ENCODE peak calls at places on chromosomes 13 and 19, in six cellular contexts. Y, K, B, P, S and X are unnamed samples. For H3K4me1, the result is how much of the 10 kb centered on the place peaks cover.

GRCh38 chr13:67408823-67409222 is 178.7 kb upstream of the PCDH9 start:
- DNase-seq in Y (no peak), K (no peak), B (no peak), P (no peak), S (peak), X (no peak)

GRCh38 chr13:44302233-44302632 is 71.4 kb upstream of the SERP2 start:
- DNase-seq in Y (no peak), K (no peak), B (no peak), P (no peak), S (no peak), X (no peak)

GRCh38 chr19:10406191-10406590 is 2.8 kb upstream of the CDC37 start:
- DNase-seq in Y (no peak), K (no peak), B (no peak), P (no peak), S (no peak), X (no peak)

GRCh38 chr13:44108345-44108858 is 228.7 kb downstream of the LACC1 start:
- DNase-seq in Y (no peak), K (no peak), B (no peak), P (no peak), S (peak), X (no peak)

GRCh38 chr13:52931913-52932312 is 83.5 kb upstream of the PCDH8 start:
- DNase-seq in Y (no peak), K (no peak), B (no peak), P (no peak), S (no peak), X (no peak)

GRCh38 chr19:32581704-32582164 is 744 bp downstream of the PDCD5 start:
- DNase-seq in Y (no peak), K (peak), B (no peak), P (peak), S (no peak), X (no peak)

GRCh38 chr13:33275916-33276315 is 9.6 kb downstream of the STARD13 start:
- DNase-seq in Y (no peak), K (no peak), B (no peak), P (no peak), S (no peak), X (no peak)

GRCh38 chr19:11480927-11481776 is at the start of gene ELAVL3:
- DNase-seq in Y (no peak), K (no peak), B (no peak), P (peak), S (no peak), X (peak)

GRCh38 chr13:51971520-51972426 is 39.5 kb downstream of the ATP7B start:
- DNase-seq in Y (no peak), K (no peak), B (no peak), P (no peak), S (peak), X (no peak)

GRCh38 chr19:55161571-55162322 is 4.2 kb upstream of the TNNI3 start:
- DNase-seq in Y (no peak), K (no peak), B (no peak), P (no peak), S (no peak), X (no peak)

GRCh38 chr13:71459708-71460107 is 407.3 kb downstream of the DACH1 start:
- DNase-seq in Y (no peak), K (no peak), B (no peak), P (no peak), S (no peak), X (no peak)

GRCh38 chr13:51000058-51000457 is 90.5 kb downstream of the RNASEH2B start:
- DNase-seq in Y (no peak), K (no peak), B (no peak), P (no peak), S (no peak), X (no peak)

GRCh38 chr19:19305696-19306095 is 14.6 kb downstream of the SUGP1 start:
- DNase-seq in Y (no peak), K (no peak), B (no peak), P (no peak), S (no peak), X (no peak)

GRCh38 chr13:39406688-39407087 is 196.3 kb downstream of the LHFPL6 start:
- DNase-seq in Y (peak), K (peak), B (no peak), P (no peak), S (no peak), X (no peak)

GRCh38 chr19:40737102-40737644 is 13.1 kb downstream of the ACTMAP start:
- DNase-seq in Y (no peak), K (no peak), B (no peak), P (no peak), S (no peak), X (no peak)

GRCh38 chr19:40597329-40597838 is 3.8 kb upstream of the LTBP4 start:
- DNase-seq in Y (no peak), K (no peak), B (no peak), P (no peak), S (no peak), X (no peak)

GRCh38 chr13:35984776-35985453 is 146.3 kb downstream of the DCLK1 start:
- DNase-seq in Y (no peak), K (no peak), B (no peak), P (peak), S (no peak), X (no peak)

GRCh38 chr19:13831560-13832056 is 36.4 kb downstream of the ZSWIM4 start:
- DNase-seq in Y (no peak), K (no peak), B (no peak), P (no peak), S (no peak), X (no peak)

GRCh38 chr13:30158774-30159445 is 148.4 kb downstream of the KATNAL1 start:
- DNase-seq in Y (no peak), K (no peak), B (no peak), P (no peak), S (no peak), X (no peak)

GRCh38 chr13:100495455-100495854 is 93.1 kb downstream of the GGACT start:
- DNase-seq in Y (no peak), K (no peak), B (no peak), P (no peak), S (no peak), X (no peak)

GRCh38 chr13:106401081-106401480 is 134.4 kb downstream of the EFNB2 start:
- DNase-seq in Y (no peak), K (no peak), B (no peak), P (no peak), S (no peak), X (no peak)

GRCh38 chr13:95624020-95624419 is 20.5 kb downstream of the DZIP1 start:
- DNase-seq in Y (no peak), K (peak), B (peak), P (peak), S (peak), X (peak)

GRCh38 chr13:41774605-41775218 is 186.2 kb downstream of the VWA8 start:
- DNase-seq in Y (no peak), K (no peak), B (no peak), P (no peak), S (no peak), X (no peak)

GRCh38 chr19:34428549-34429285 is 536 bp downstream of the UBA2 start:
- DNase-seq in Y (no peak), K (peak), B (no peak), P (peak), S (peak), X (no peak)

GRCh38 chr13:27359203-27359821 is 65.1 kb upstream of the GTF3A start:
- DNase-seq in Y (no peak), K (peak), B (peak), P (no peak), S (peak), X (no peak)

GRCh38 chr13:88042489-88042888 is 371.3 kb downstream of the SLITRK5 start:
- DNase-seq in Y (no peak), K (no peak), B (no peak), P (no peak), S (no peak), X (no peak)

GRCh38 chr19:52140077-52140710 is 456 bp upstream of the ZNF616 start:
- DNase-seq in Y (no peak), K (no peak), B (no peak), P (no peak), S (peak), X (no peak)

GRCh38 chr19:3467437-3468198 is 12.7 kb downstream of the SMIM24 start:
- DNase-seq in Y (no peak), K (no peak), B (no peak), P (no peak), S (no peak), X (no peak)

GRCh38 chr19:35644987-35645679 is 3.0 kb upstream of the COX6B1 start:
- DNase-seq in Y (no peak), K (peak), B (peak), P (peak), S (peak), X (peak)

GRCh38 chr19:35644206-35644986 is 2.9 kb downstream of the ETV2 start:
- DNase-seq in Y (peak), K (peak), B (peak), P (peak), S (peak), X (peak)

GRCh38 chr19:35648017-35648961 is at the start of gene COX6B1:
- DNase-seq in Y (peak), K (peak), B (peak), P (peak), S (peak), X (peak)

GRCh38 chr19:35643255-35644205 is 2.0 kb downstream of the ETV2 start:
- DNase-seq in Y (peak), K (peak), B (peak), P (peak), S (peak), X (peak)

DNA sequence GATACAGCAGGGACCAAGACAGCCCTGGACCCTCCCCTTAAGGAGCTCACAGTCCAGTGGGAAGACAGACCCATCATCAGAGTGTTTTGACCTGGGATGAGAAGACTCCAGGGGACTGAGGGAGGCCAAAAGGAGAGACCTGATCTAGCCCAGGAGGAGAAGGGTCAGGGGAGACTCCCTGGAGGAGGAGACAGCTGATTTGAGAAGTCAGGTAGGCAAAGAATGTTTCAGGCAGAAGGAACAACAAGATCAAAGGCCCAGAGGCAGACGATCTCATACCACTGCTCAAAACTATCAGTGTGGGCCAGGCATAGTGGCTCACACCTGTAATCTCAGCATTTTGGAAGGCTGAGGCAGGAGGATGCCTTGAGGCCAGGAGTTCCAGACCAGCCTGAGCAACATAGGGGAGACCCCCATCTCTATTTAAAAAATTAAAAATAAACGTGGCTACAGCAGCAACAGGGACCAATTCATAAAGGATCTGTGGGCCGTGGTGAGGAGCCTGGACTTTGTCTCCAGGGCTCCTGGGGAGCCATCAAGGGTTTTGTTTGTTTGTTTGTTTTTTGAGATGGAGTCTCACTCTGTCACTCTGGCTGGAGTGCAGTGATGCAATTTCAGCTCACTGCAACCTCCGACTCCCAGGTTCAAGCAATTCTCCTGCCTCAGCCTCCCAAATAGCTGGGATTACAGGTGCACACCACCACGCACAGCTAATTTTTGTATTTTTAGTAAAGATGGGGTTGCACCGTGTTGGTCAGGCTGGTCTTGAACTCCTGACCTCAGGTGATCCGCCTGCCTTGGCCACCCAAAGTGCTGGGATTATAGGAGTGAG is 2.2 kb upstream of the COX6B1 start:
- DNase-seq in Y (no peak), K (no peak), B (no peak), P (no peak), S (no peak), X (no peak)
- TF ChIP-seq ZNF274 in Y (no peak), K (no peak), B (no peak), P (no peak), S (no peak), X (no peak)

GRCh38 chr13:54194233-54195024 is 1165.8 kb downstream of the OLFM4 start:
- DNase-seq in Y (no peak), K (no peak), B (no peak), P (no peak), S (no peak), X (no peak)
- H3K4me3 ChIP-seq in Y (no peak), K (no peak), B (no peak), P (no peak), S (no peak), X (no peak)

GRCh38 chr19:38695319-38695683 is 47.9 kb downstream of the ACTN4 start:
- DNase-seq in Y (no peak), K (no peak), B (no peak), P (no peak), S (no peak), X (no peak)
- H3K4me1 ChIP-seq in Y (half or more), K (under half), B (under half), P (under half), S (half or more), X (under half)

GRCh38 chr19:41919948-41920712 is 8.1 kb downstream of the ERFL start:
- DNase-seq in Y (no peak), K (no peak), B (no peak), P (no peak), S (no peak), X (no peak)
- TF ChIP-seq ZNF274 in Y (no peak), K (no peak), B (no peak), P (no peak), S (no peak), X (no peak)